ENCODE peak calls at places on chromosomes 6 and 20, in seven cellular contexts. U is psoas muscle, Y is tibial artery, B is adrenal gland, Z is left ventricle myocardium inferior, T is K562, R is brain microvascular endothelial cell. X is an unnamed sample.
A peak's percentile ranks its signal among the peaks of the same experiment; 100 is the strongest.

GRCh38 chr20:17872434-17872833 is 96.2 kb downstream of the SNX5 start:
- DNase-seq in U (no peak), Y (no peak), B (no peak), Z (no peak), T (peak; percentile 13), R (no peak), X (no peak)

GRCh38 chr20:38162149-38162548 is 2.9 kb downstream of the TGM2 start:
- DNase-seq in U (no peak), Y (no peak), B (no peak), Z (no peak), T (no peak), R (no peak), X (no peak)

GRCh38 chr6:42279144-42279781 is 61.6 kb upstream of the MRPS10 start:
- DNase-seq in U (peak; percentile 59), Y (no peak), B (peak; percentile 69), Z (no peak), T (no peak), R (peak; percentile 13), X (peak; percentile 86)

GRCh38 chr6:48962041-48962440 is 501.0 kb downstream of the MMUT start:
- DNase-seq in U (no peak), Y (no peak), B (no peak), Z (no peak), T (no peak), R (no peak), X (no peak)

GRCh38 chr20:50172347-50173013 is 18.1 kb upstream of the CEBPB start:
- DNase-seq in U (peak; percentile 92), Y (peak; percentile 88), B (peak; percentile 88), Z (peak; percentile 92), T (peak; percentile 10), R (peak; percentile 61), X (peak; percentile 98)

GRCh38 chr6:170128811-170129681 is 161.8 kb downstream of the DLL1 start:
- DNase-seq in U (no peak), Y (peak; percentile 15), B (peak; percentile 2), Z (no peak), T (no peak), R (no peak), X (peak; percentile 37)

GRCh38 chr6:110329729-110330436 is 28.3 kb downstream of the METTL24 start:
- DNase-seq in U (no peak), Y (no peak), B (no peak), Z (no peak), T (no peak), R (peak; percentile 27), X (no peak)

GRCh38 chr6:11869656-11870340 is 91.2 kb upstream of the ADTRP start:
- DNase-seq in U (no peak), Y (no peak), B (peak; percentile 71), Z (peak; percentile 52), T (no peak), R (no peak), X (no peak)

GRCh38 chr6:122153530-122153929 is 245.9 kb upstream of the HSF2 start:
- DNase-seq in U (no peak), Y (no peak), B (no peak), Z (no peak), T (no peak), R (no peak), X (no peak)

GRCh38 chr6:36769161-36769675 is 70.0 kb downstream of the CPNE5 start:
- DNase-seq in U (peak; percentile 65), Y (no peak), B (no peak), Z (peak; percentile 30), T (no peak), R (no peak), X (no peak)

GRCh38 chr6:125674230-125674629 is 75.2 kb upstream of the HEY2 start:
- DNase-seq in U (no peak), Y (no peak), B (peak; percentile 18), Z (no peak), T (no peak), R (no peak), X (no peak)

GRCh38 chr6:13099771-13100170 is 228.6 kb downstream of the TBC1D7 start:
- DNase-seq in U (no peak), Y (no peak), B (no peak), Z (no peak), T (peak; percentile 21), R (no peak), X (no peak)

GRCh38 chr20:63223121-63223825 is 7.3 kb upstream of the YTHDF1 start:
- DNase-seq in U (no peak), Y (no peak), B (no peak), Z (no peak), T (peak; percentile 60), R (no peak), X (no peak)

GRCh38 chr20:602357-602970 is 7.6 kb downstream of the TCF15 start:
- DNase-seq in U (peak; percentile 68), Y (no peak), B (no peak), Z (peak; percentile 79), T (no peak), R (no peak), X (no peak)

GRCh38 chr20:37387519-37388269 is 41.8 kb downstream of the SRC start:
- DNase-seq in U (peak; percentile 36), Y (peak; percentile 9), B (peak; percentile 12), Z (no peak), T (no peak), R (no peak), X (peak; percentile 73)

GRCh38 chr6:168132531-168133184 is 53.6 kb upstream of the FRMD1 start:
- DNase-seq in U (peak; percentile 80), Y (peak; percentile 67), B (peak; percentile 36), Z (peak; percentile 69), T (peak; percentile 32), R (peak; percentile 90), X (no peak)

GRCh38 chr20:57211949-57212889 is 54.2 kb downstream of the BMP7 start:
- DNase-seq in U (peak; percentile 79), Y (peak; percentile 52), B (peak; percentile 34), Z (peak; percentile 41), T (no peak), R (peak; percentile 85), X (peak; percentile 99)

GRCh38 chr6:111105578-111105977 is 18.3 kb downstream of the SLC16A10 start:
- DNase-seq in U (peak; percentile 93), Y (no peak), B (peak; percentile 86), Z (peak; percentile 84), T (no peak), R (no peak), X (peak; percentile 72)

GRCh38 chr20:48841196-48841860 is 13.5 kb upstream of the PREX1 start:
- DNase-seq in U (no peak), Y (no peak), B (no peak), Z (no peak), T (no peak), R (no peak), X (no peak)

GRCh38 chr6:33752139-33753015 is 5.7 kb upstream of the IP6K3 start:
- DNase-seq in U (no peak), Y (no peak), B (no peak), Z (no peak), T (no peak), R (no peak), X (no peak)

DNA sequence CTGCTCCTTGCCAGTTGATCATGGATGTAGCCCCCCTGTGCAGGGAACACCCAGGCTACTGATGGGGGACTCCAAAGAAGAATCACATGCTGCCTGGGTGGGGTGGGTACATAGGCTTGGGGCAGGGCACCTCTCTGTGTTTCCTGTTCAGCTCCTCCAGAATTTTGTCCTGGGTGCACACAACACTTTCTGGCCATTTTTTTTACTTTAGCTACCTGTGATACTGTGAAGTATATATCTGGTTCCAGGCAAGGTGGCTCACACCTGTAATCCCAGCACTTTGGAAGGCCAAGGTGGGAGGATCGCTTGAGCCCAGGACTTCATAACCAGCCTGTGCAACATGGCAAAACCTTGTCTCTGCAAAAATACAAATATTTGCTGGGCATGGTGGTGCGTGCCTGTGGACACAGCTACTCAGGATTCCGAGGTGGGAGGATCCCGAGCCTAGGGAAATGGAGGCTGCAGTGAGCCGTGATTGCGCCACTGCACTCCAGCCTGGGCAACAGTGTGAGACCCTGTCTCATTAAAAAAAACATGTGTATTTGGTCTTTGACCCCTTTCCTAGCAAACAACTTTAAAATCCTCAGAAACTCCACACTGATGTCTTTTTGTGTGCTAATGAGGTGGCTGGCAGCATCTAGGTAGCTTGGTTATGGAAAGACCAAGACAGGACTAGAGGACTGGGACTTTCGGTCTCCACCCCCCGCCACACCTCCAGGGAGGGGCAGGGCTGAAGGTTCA is 14.1 kb downstream of the SLC4A11 start:
- DNase-seq in U (no peak), Y (no peak), B (no peak), Z (no peak), T (no peak), R (no peak), X (no peak)
- TF ChIP-seq CTCF in U (no peak), Y (no peak), B (no peak), Z (no peak), T (no peak), R (no peak), X (no peak)

GRCh38 chr6:105278813-105279212 is 99.0 kb upstream of the POPDC3 start:
- DNase-seq in U (peak; percentile 57), Y (no peak), B (no peak), Z (no peak), T (no peak), R (no peak), X (no peak)

GRCh38 chr6:105278035-105278434 is 98.2 kb upstream of the POPDC3 start:
- DNase-seq in U (no peak), Y (no peak), B (no peak), Z (no peak), T (no peak), R (no peak), X (no peak)

GRCh38 chr6:105275542-105275941 is 95.7 kb upstream of the POPDC3 start:
- DNase-seq in U (no peak), Y (no peak), B (no peak), Z (no peak), T (no peak), R (no peak), X (no peak)

GRCh38 chr6:105274678-105275077 is 94.9 kb upstream of the POPDC3 start:
- DNase-seq in U (no peak), Y (no peak), B (no peak), Z (no peak), T (no peak), R (no peak), X (no peak)

GRCh38 chr6:105276374-105276773 is 96.6 kb upstream of the POPDC3 start:
- DNase-seq in U (no peak), Y (no peak), B (no peak), Z (no peak), T (no peak), R (no peak), X (no peak)
- H3K27ac ChIP-seq in U (peak overlapping the region; percentile 90), Y (no peak overlapping the region), B (no peak overlapping the region), Z (no peak overlapping the region), T (no peak overlapping the region), R (no peak overlapping the region), X (no peak overlapping the region)

DNA sequence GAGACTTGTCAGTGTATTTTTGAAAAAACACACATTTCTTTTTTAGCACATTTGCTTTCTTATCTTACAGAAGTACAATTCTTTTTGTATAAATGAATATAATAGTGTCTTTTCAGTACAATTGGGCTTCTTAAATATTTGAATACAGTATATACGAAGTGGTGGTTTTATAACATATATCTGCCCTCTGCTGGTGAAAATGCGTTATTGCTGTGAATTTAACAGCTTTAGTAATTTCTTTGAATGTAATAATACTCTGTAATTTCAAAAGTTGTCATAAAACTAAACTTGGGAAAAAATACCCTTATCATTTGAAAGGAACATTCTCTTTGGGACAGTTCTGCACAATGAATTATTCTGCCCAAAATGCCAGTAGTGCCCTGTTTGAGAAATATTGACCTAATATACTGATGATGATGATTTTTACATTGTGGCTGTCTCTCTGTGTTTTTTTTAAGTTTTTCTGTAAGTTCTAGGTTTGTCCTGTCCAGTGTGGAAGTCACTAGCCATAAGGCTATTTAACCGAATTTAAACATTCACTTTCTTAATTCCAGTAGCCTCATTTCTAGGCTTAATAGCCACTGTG is 19.0 kb downstream of the SMAP1 start:
- DNase-seq in U (no peak), Y (no peak), B (no peak), Z (no peak), T (peak; percentile 16), R (peak; percentile 31), X (no peak)
- TF ChIP-seq CTCF in U (peak; percentile 80), Y (peak; percentile 73), B (peak; percentile 63), Z (peak; percentile 79), T (peak; percentile 36), R (peak; percentile 42), X (peak; percentile 83)

GRCh38 chr6:159919800-159920199 is 29.0 kb downstream of the MAS1 start:
- DNase-seq in U (no peak), Y (no peak), B (no peak), Z (no peak), T (no peak), R (no peak), X (no peak)
- H3K27ac ChIP-seq in U (no peak overlapping the region), Y (no peak overlapping the region), B (no peak overlapping the region), Z (no peak overlapping the region), T (no peak overlapping the region), R (no peak overlapping the region), X (no peak overlapping the region)

X was measured in RWPE2.